ENCODE peak calls at places on chromosomes 3 and 15, in nine cellular contexts. C is suprapubic skin, J is Peyer's patch, Q is body of pancreas, T is uterus, G is ovary, I is prostate gland, H is GM12878, U is right lobe of liver. L is an unnamed sample.

GRCh38 chr3:38651153-38651789 is 1.8 kb upstream of the SCN5A start:
- DNase-seq in I (peak; percentile 59), G (peak; percentile 53), Q (peak; percentile 76), J (peak; percentile 21), H (peak; percentile 9), C (no peak), T (peak; percentile 47), U (peak; percentile 68), L (peak; percentile 87)

GRCh38 chr3:49022751-49023171 is 840 bp downstream of the NDUFAF3 start:
- DNase-seq in H (no peak), G (no peak), J (no peak), U (peak; percentile 58), Q (no peak), I (no peak), T (no peak), C (no peak), L (no peak)

GRCh38 chr15:36358094-36358961 is 221.1 kb upstream of the CDIN1 start:
- DNase-seq in U (no peak), J (no peak), I (no peak), H (no peak), T (no peak), G (no peak), Q (no peak), C (no peak), L (no peak)

GRCh38 chr3:30124435-30125390 is 481.7 kb upstream of the TGFBR2 start:
- DNase-seq in U (no peak), T (no peak), J (no peak), I (no peak), Q (peak; percentile 36), C (no peak), H (no peak), G (no peak), L (no peak)

GRCh38 chr3:159762981-159763465 is 225.6 kb upstream of the IL12A start:
- DNase-seq in T (peak; percentile 82), J (no peak), Q (peak; percentile 36), H (no peak), C (peak; percentile 82), I (peak; percentile 37), U (peak; percentile 72), G (peak; percentile 26), L (peak; percentile 82)

GRCh38 chr15:99131441-99132023 is 26.7 kb downstream of the SYNM start:
- DNase-seq in U (peak; percentile 88), T (no peak), G (no peak), C (peak; percentile 79), H (no peak), J (no peak), I (no peak), Q (no peak), L (no peak)

GRCh38 chr3:41362638-41363559 is 163.6 kb downstream of the CTNNB1 start:
- DNase-seq in C (no peak), J (no peak), T (no peak), U (no peak), H (no peak), G (no peak), Q (no peak), I (no peak), L (no peak)

GRCh38 chr15:47337836-47338235 is 379.5 kb upstream of the SEMA6D start:
- DNase-seq in T (no peak), J (no peak), I (no peak), Q (no peak), U (no peak), C (no peak), G (no peak), H (no peak), L (no peak)

GRCh38 chr3:187136936-187137335 is 2.4 kb downstream of the RPL39L start:
- DNase-seq in G (no peak), Q (no peak), U (no peak), J (no peak), C (no peak), H (no peak), T (no peak), I (no peak), L (no peak)

GRCh38 chr3:107421170-107421792 is 44.0 kb downstream of the CCDC54 start:
- DNase-seq in C (no peak), Q (no peak), J (no peak), H (no peak), T (no peak), U (no peak), I (peak; percentile 25), G (no peak), L (no peak)

GRCh38 chr3:169811606-169812123 is 1.0 kb upstream of the LRRIQ4 start:
- DNase-seq in T (no peak), H (no peak), C (no peak), I (no peak), Q (no peak), U (no peak), G (no peak), J (no peak), L (no peak)

GRCh38 chr15:61137139-61137792 is 91.8 kb downstream of the RORA start:
- DNase-seq in J (no peak), Q (no peak), H (no peak), G (no peak), C (no peak), I (no peak), U (no peak), T (no peak), L (no peak)

GRCh38 chr3:101813817-101814440 is 34.9 kb downstream of the NXPE3 start:
- DNase-seq in T (no peak), H (no peak), G (no peak), Q (no peak), C (no peak), I (no peak), J (no peak), U (no peak), L (no peak)

GRCh38 chr3:55416381-55416821 is 70.7 kb downstream of the WNT5A start:
- DNase-seq in I (no peak), C (no peak), U (no peak), Q (no peak), T (no peak), J (no peak), H (no peak), G (no peak), L (no peak)

GRCh38 chr3:56342475-56342874 is 125.8 kb downstream of the ERC2 start:
- DNase-seq in T (no peak), G (no peak), H (no peak), J (no peak), C (no peak), U (no peak), I (no peak), Q (no peak), L (no peak)

GRCh38 chr3:168730073-168730472 is 634.3 kb upstream of the GOLIM4 start:
- DNase-seq in G (no peak), J (no peak), Q (no peak), H (no peak), U (no peak), T (no peak), I (no peak), C (no peak), L (no peak)
- TF ChIP-seq POLR2A in G (no peak), J (no peak), Q (no peak), H (no peak), U (no peak), T (no peak), I (no peak), C (no peak), L (no peak)

GRCh38 chr3:156938724-156939123 is 112.6 kb downstream of the LEKR1 start:
- DNase-seq in H (no peak), Q (no peak), U (no peak), G (no peak), T (no peak), J (no peak), C (no peak), I (no peak), L (no peak)

GRCh38 chr3:156939315-156939714 is 113.2 kb downstream of the LEKR1 start:
- DNase-seq in C (no peak), I (no peak), T (no peak), Q (no peak), G (no peak), J (no peak), U (no peak), H (no peak), L (no peak)

GRCh38 chr3:156941311-156941710 is 115.2 kb downstream of the LEKR1 start:
- DNase-seq in H (no peak), I (no peak), J (no peak), U (no peak), G (no peak), C (no peak), T (no peak), Q (no peak), L (no peak)
- H3K36me3 ChIP-seq in H (no peaks in the 10 kb centered on the region), I (no peaks in the 10 kb centered on the region), J (no peaks in the 10 kb centered on the region), U (no peaks in the 10 kb centered on the region), G (no peaks in the 10 kb centered on the region), C (no peaks in the 10 kb centered on the region), T (no peaks in the 10 kb centered on the region), Q (no peaks in the 10 kb centered on the region), L (no peaks in the 10 kb centered on the region)

GRCh38 chr3:194481103-194481502 is 5.7 kb downstream of the ATP13A3 start:
- DNase-seq in J (no peak), C (no peak), Q (no peak), H (no peak), G (no peak), I (no peak), T (no peak), U (no peak), L (no peak)
- H3K4me1 ChIP-seq in J (no peaks in the 10 kb centered on the region), C (peaks cover 14% of the 10 kb centered on the region), Q (peaks cover 39% of the 10 kb centered on the region), H (peaks cover 5% of the 10 kb centered on the region), G (peaks cover 8% of the 10 kb centered on the region), I (no peaks in the 10 kb centered on the region), T (peaks cover 3% of the 10 kb centered on the region), U (peaks cover 39% of the 10 kb centered on the region), L (peaks cover 56% of the 10 kb centered on the region)

GRCh38 chr3:14489641-14490040 is 50.5 kb downstream of the GRIP2 start:
- DNase-seq in C (no peak), U (no peak), J (no peak), G (no peak), I (no peak), H (no peak), T (no peak), Q (no peak), L (peak; percentile 38)
- TF ChIP-seq POLR2A in C (no peak), U (no peak), J (no peak), G (no peak), I (no peak), H (no peak), T (no peak), Q (no peak), L (no peak)